ENCODE peak calls at places on chromosomes 4 and X, in six cellular contexts. B is stomach, L is Peyer's patch, N is K562, Y is HCT116, P is testis. W is an unnamed sample. For H3K4me1, the result is how much of the 10 kb centered on the place peaks cover.

GRCh38 chr4:145937990-145938611 is 522 bp downstream of the ZNF827 start:
- DNase-seq in B (no peak), L (peak), N (no peak), Y (no peak), P (peak), W (peak)

GRCh38 chrX:136464589-136464988 is 23.2 kb upstream of the BRS3 start:
- DNase-seq in B (no peak), L (no peak), N (no peak), Y (no peak), P (no peak), W (no peak)

GRCh38 chr4:32025840-32026459 is 1305.8 kb downstream of the PCDH7 start:
- DNase-seq in B (no peak), L (no peak), N (no peak), Y (peak), P (no peak), W (no peak)

GRCh38 chrX:53682885-53683555 is 3.5 kb downstream of the HUWE1 start:
- DNase-seq in B (no peak), L (no peak), N (peak), Y (no peak), P (peak), W (peak)

GRCh38 chrX:150163181-150163930 is 199.8 kb upstream of the MAMLD1 start:
- DNase-seq in B (no peak), L (no peak), N (no peak), Y (no peak), P (peak), W (peak)

GRCh38 chr4:141352328-141352727 is 131.6 kb downstream of the ZNF330 start:
- DNase-seq in B (no peak), L (no peak), N (no peak), Y (no peak), P (no peak), W (no peak)

GRCh38 chrX:56794831-56795230 is 65.8 kb downstream of the NBDY start:
- DNase-seq in B (peak), L (peak), N (no peak), Y (no peak), P (no peak), W (no peak)

GRCh38 chr4:181770971-181771370 is 472.2 kb upstream of the TENM3 start:
- DNase-seq in B (no peak), L (no peak), N (no peak), Y (no peak), P (no peak), W (no peak)

GRCh38 chrX:145729635-145730034 is 88.0 kb upstream of the SLITRK2 start:
- DNase-seq in B (no peak), L (no peak), N (no peak), Y (no peak), P (no peak), W (no peak)

DNA sequence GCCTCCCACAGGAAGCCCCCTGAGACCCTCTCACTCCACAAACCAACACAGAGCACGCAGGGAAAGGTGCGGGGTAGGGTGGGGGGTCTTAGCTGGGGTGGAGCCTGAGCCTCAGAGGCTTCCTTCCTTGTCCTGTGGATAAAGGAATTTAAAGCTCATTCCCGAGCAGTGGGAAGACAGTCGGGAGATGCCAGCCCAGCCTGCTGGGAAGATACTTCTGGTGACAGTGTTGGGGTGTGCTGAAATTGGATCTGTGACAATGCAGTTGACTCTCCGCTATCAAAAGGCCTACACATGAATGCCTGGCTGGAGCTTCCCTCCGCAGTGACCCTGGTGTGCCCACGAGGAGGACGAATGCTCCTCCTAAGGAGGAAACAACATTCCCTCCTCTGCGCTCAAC is 45.5 kb downstream of the JAKMIP1 start:
- DNase-seq in B (no peak), L (no peak), N (no peak), Y (no peak), P (no peak), W (no peak)
- H3K4me1 ChIP-seq in B (under half), L (under half), N (under half), Y (under half), P (under half), W (under half)

GRCh38 chrX:47651043-47651905 is 911 bp upstream of the ELK1 start:
- DNase-seq in B (no peak), L (no peak), N (no peak), Y (no peak), P (no peak), W (no peak)
- TF ChIP-seq POLR2A in B (no peak), L (no peak), N (peak), Y (no peak), P (no peak), W (peak)

DNA sequence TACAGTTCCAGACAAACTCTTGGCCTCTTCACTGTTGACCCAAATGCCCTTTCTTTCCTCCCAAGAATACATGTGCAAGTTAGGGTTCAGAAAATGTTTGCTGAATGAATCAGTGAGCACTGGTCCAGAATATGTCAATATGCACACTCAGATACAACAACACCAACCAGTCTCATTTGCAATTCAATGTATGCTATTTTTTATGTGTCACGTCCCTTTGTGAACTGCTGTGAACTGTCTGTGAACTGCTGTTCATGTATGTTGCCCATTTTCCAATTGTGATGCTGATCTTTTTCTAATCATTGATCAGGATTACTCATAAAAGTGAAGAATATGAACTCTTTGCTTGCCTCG is 17.8 kb downstream of the GAB3 start:
- DNase-seq in B (no peak), L (no peak), N (no peak), Y (no peak), P (no peak), W (no peak)
- H3K4me1 ChIP-seq in B (half or more), L (under half), N (under half), Y (under half), P (under half), W (half or more)

DNA sequence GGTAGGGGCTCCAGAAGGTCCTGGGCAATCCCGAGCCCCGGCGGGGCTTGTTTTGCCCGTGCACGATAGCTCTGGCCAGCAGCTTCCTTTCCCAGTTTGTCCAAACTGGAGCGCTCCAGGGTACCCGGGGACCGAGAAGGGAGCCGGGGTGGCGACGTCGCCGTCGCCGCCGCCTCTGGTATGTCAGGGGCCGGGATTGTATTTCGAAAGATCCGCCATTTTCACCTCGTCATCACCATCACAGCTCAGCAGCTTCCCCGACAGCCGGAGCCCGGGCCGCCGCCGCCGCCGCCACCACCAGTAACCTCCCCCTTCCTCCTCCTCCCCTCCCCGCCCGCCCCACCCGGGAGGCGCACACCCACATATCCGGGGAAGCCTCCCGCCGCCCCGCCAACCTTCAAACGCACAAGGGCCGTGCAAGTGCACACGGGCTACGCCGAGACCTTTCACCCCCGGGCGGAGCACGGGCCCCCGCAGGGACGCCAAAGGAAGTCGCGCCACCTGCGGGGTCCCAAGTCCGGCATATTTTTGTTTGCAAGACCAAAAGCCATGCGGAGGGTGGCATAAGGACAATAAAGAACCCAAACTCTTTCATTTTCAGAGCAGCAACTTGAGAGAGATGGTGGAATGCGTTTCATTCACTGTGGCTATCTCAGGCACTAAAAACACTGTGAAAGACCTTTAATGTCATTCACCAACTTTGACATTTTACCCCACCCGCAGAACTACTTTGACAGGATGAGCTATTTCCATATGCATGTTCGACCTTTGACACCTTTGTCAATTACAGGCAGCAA is at the start of gene LIN54:
- DNase-seq in B (peak), L (peak), N (peak), Y (peak), P (peak), W (peak)
- TF ChIP-seq POLR2A in B (no peak), L (peak), N (peak), Y (no peak), P (no peak), W (no peak)

GRCh38 chr4:54547299-54548097 is 110.3 kb upstream of the KIT start:
- DNase-seq in B (peak), L (peak), N (no peak), Y (no peak), P (no peak), W (peak)
- H3K4me1 ChIP-seq in B (under half), L (under half), N (under half), Y (under half), P (under half), W (under half)

GRCh38 chrX:48957827-48958634 is 624 bp upstream of the OTUD5 start:
- DNase-seq in B (peak), L (peak), N (peak), Y (peak), P (peak), W (peak)
- TF ChIP-seq POLR2A in B (peak), L (peak), N (peak), Y (no peak), P (no peak), W (peak)

DNA sequence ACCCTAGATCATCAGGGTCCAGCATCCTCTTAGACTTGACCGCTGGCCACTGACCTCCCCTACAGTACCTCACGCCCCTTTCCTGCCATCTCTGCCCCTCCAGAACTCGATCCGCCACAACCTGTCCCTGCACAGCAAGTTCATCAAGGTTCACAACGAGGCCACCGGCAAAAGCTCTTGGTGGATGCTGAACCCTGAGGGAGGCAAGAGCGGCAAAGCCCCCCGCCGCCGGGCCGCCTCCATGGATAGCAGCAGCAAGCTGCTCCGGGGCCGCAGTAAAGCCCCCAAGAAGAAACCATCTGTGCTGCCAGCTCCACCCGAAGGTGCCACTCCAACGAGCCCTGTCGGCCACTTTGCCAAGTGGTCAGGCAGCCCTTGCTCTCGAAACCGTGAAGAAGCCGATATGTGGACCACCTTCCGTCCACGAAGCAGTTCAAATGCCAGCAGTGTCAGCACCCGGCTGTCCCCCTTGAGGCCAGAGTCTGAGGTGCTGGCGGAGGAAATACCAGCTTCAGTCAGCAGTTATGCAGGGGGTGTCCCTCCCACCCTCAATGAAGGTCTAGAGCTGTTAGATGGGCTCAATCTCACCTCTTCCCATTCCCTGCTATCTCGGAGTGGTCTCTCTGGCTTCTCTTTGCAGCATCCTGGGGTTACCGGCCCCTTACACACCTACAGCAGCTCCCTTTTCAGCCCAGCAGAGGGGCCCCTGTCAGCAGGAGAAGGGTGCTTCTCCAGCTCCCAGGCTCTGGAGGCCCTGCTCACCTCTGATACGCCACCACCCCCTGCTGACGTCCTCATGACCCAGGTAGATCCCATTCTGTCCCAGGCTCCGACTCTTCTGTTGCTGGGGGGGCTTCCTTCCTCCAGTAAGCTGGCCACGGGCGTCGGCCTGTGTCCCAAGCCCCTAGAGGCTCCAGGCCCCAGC is 5.2 kb downstream of the FOXO4 start:
- DNase-seq in B (no peak), L (no peak), N (peak), Y (no peak), P (no peak), W (no peak)
- H3K4me1 ChIP-seq in B (under half), L (under half), N (under half), Y (under half), P (under half), W (under half)

GRCh38 chr4:1011022-1011694 is at the start of gene FGFRL1:
- DNase-seq in B (peak), L (peak), N (peak), Y (peak), P (peak), W (peak)
- TF ChIP-seq POLR2A in B (no peak), L (peak), N (no peak), Y (no peak), P (no peak), W (no peak)

W was measured in adrenal gland.